ENCODE peak calls at places on chromosomes 4 and X, in ten cellular contexts. J is WTC11, S is progenitor cell of endocrine pancreas, Q is GM12865, T is hepatocyte, V is foreskin fibroblast, B is GM13977, H is left ventricle myocardium inferior, W is epithelial cell of esophagus, R is upper lobe of right lung. N is an unnamed sample.
A peak's percentile ranks its signal among the peaks of the same experiment; 100 is the strongest.

GRCh38 chrX:23317799-23318724 is 16.6 kb upstream of the PTCHD1 start:
- DNase-seq in J (peak; percentile 57), S (peak; percentile 51), Q (peak; percentile 43), T (peak; percentile 14), V (no peak), B (peak; percentile 48), H (no peak), W (peak; percentile 14), R (no peak), N (peak; percentile 52)

GRCh38 chr4:57078685-57079521 is 31.3 kb downstream of the IGFBP7 start:
- DNase-seq in J (peak; percentile 52), S (no peak), Q (no peak), T (peak; percentile 44), V (no peak), B (no peak), H (no peak), W (peak; percentile 93), R (no peak), N (peak; percentile 4)

GRCh38 chrX:85024044-85024443 is 20.4 kb downstream of the APOOL start:
- DNase-seq in J (no peak), S (no peak), Q (no peak), T (no peak), V (no peak), B (no peak), H (no peak), W (no peak), R (no peak), N (no peak)

GRCh38 chr4:168514249-168514852 is 17.5 kb downstream of the PALLD start:
- DNase-seq in J (no peak), S (no peak), Q (peak; percentile 15), T (peak; percentile 67), V (peak; percentile 56), B (peak; percentile 19), H (no peak), W (peak; percentile 46), R (no peak), N (no peak)

GRCh38 chrX:11427082-11428033 is 134.1 kb downstream of the AMELX start:
- DNase-seq in J (peak; percentile 40), S (peak; percentile 27), Q (peak; percentile 62), T (peak; percentile 40), V (peak; percentile 46), B (peak; percentile 29), H (peak; percentile 50), W (no peak), R (peak; percentile 74), N (peak; percentile 9)

GRCh38 chr4:8831221-8832129 is 40.2 kb downstream of the HMX1 start:
- DNase-seq in J (no peak), S (no peak), Q (no peak), T (no peak), V (no peak), B (no peak), H (no peak), W (no peak), R (peak; percentile 35), N (no peak)

GRCh38 chrX:70087857-70088256 is 25.6 kb downstream of the OTUD6A start:
- DNase-seq in J (no peak), S (no peak), Q (no peak), T (peak; percentile 43), V (peak; percentile 64), B (no peak), H (no peak), W (peak; percentile 40), R (no peak), N (peak; percentile 14)

GRCh38 chr4:87011340-87012034 is 76.7 kb downstream of the AFF1 start:
- DNase-seq in J (no peak), S (no peak), Q (no peak), T (peak; percentile 84), V (peak; percentile 85), B (no peak), H (no peak), W (peak; percentile 92), R (no peak), N (peak; percentile 11)

GRCh38 chrX:133838761-133839676 is 146.4 kb downstream of the GPC3 start:
- DNase-seq in J (peak; percentile 42), S (peak; percentile 43), Q (peak; percentile 29), T (peak; percentile 56), V (peak; percentile 49), B (peak; percentile 26), H (no peak), W (peak; percentile 24), R (no peak), N (peak; percentile 66)

GRCh38 chrX:130896026-130896425 is 7.0 kb downstream of the ENOX2 start:
- DNase-seq in J (no peak), S (no peak), Q (no peak), T (peak; percentile 12), V (no peak), B (no peak), H (no peak), W (no peak), R (no peak), N (no peak)

GRCh38 chr4:12126476-12126875 is 697.8 kb upstream of the HS3ST1 start:
- DNase-seq in J (no peak), S (no peak), Q (no peak), T (no peak), V (no peak), B (no peak), H (no peak), W (peak; percentile 24), R (no peak), N (no peak)

GRCh38 chr4:47719576-47719975 is 118.3 kb downstream of the CORIN start:
- DNase-seq in J (no peak), S (no peak), Q (no peak), T (no peak), V (no peak), B (no peak), H (no peak), W (no peak), R (no peak), N (no peak)

GRCh38 chrX:48934581-48935331 is 15.9 kb upstream of the PIM2 start:
- DNase-seq in J (no peak), S (no peak), Q (no peak), T (no peak), V (no peak), B (no peak), H (no peak), W (no peak), R (no peak), N (no peak)

GRCh38 chr4:39047691-39048090 is 14.3 kb upstream of the KLHL5 start:
- DNase-seq in J (no peak), S (no peak), Q (no peak), T (no peak), V (peak; percentile 45), B (no peak), H (no peak), W (no peak), R (no peak), N (no peak)

GRCh38 chr4:153371835-153372234 is 27.3 kb downstream of the MND1 start:
- DNase-seq in J (no peak), S (no peak), Q (no peak), T (no peak), V (no peak), B (no peak), H (no peak), W (no peak), R (no peak), N (no peak)

GRCh38 chr4:52512291-52512690 is 146.8 kb downstream of the USP46 start:
- DNase-seq in J (no peak), S (no peak), Q (no peak), T (no peak), V (no peak), B (no peak), H (no peak), W (no peak), R (no peak), N (no peak)

GRCh38 chr4:52511825-52512224 is 147.3 kb downstream of the USP46 start:
- DNase-seq in J (no peak), S (no peak), Q (no peak), T (no peak), V (no peak), B (no peak), H (no peak), W (no peak), R (no peak), N (no peak)

GRCh38 chr4:52507774-52508173 is 151.3 kb downstream of the USP46 start:
- DNase-seq in J (no peak), S (no peak), Q (no peak), T (no peak), V (no peak), B (no peak), H (peak; percentile 25), W (no peak), R (no peak), N (no peak)

GRCh38 chr4:52510939-52511583 is 148.0 kb downstream of the USP46 start:
- DNase-seq in J (no peak), S (no peak), Q (no peak), T (no peak), V (no peak), B (no peak), H (no peak), W (no peak), R (no peak), N (no peak)
- TF ChIP-seq CTCF in J (no peak), S (no peak), Q (no peak), T (no peak), V (no peak), B (no peak), H (no peak), W (no peak), R (no peak), N (no peak)

GRCh38 chr4:62644372-62644771 is 1444.2 kb downstream of the ADGRL3 start:
- DNase-seq in J (peak; percentile 18), S (no peak), Q (peak; percentile 8), T (peak; percentile 19), V (no peak), B (no peak), H (no peak), W (peak; percentile 36), R (no peak), N (no peak)
- TF ChIP-seq CTCF in J (no peak), S (peak; percentile 60), Q (no peak), T (peak; percentile 36), V (no peak), B (peak; percentile 47), H (peak; percentile 47), W (peak; percentile 22), R (peak; percentile 17), N (no peak)

DNA sequence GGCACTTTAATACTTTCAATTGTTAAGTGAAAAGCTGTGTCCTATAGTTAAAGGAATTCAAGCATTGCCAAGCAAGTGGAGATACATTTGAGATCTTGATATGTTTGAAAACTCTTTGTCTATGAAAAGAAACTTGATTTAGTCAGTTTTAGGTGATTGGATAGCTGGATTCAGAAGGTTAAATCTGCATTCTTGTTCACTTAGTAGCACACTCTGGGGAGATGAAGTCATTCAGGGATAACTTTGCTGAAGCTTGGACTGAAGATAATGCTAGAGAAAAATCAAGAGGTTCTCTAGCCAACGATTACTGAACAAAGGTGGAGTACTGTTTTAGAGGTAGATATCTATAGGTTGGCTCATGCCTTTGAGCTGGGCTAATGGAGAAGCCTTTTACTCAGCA is 90.6 kb downstream of the DCAF8L2 start:
- DNase-seq in J (no peak), S (no peak), Q (no peak), T (no peak), V (peak; percentile 1), B (no peak), H (no peak), W (peak; percentile 20), R (no peak), N (no peak)
- TF ChIP-seq CTCF in J (no peak), S (no peak), Q (no peak), T (no peak), V (no peak), B (no peak), H (no peak), W (no peak), R (no peak), N (no peak)

DNA sequence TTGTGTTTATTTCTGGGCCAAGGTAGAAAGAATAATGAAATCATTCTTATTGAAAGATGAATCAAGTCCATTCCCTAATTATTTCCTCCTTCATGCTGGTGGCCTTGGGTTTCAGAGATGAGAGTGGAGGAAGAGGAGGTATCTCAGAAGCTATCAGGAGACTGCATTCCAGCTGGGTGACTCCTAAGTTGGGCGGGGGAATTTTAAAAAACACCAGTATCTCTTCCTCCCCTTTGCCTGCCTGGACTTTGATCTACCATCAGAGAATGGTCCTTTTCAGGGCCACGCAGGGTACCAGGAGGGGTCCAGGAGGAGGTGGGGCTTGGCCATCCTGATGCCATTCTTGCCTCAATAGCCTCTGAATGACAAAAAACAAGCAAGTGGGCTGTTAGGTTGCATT is 104.4 kb downstream of the ASMT start:
- DNase-seq in J (no peak), S (no peak), Q (no peak), T (no peak), V (no peak), B (no peak), H (no peak), W (no peak), R (no peak), N (no peak)
- TF ChIP-seq CTCF in J (no peak), S (no peak), Q (no peak), T (no peak), V (no peak), B (no peak), H (no peak), W (no peak), R (no peak), N (no peak)

N was measured in Calu3.